ENCODE peak calls at places on chromosomes 12 and 14, in eight cellular contexts. P, I, J, E, Q, V, X and D are unnamed samples.

GRCh38 chr12:7060353-7060954 is at the start of gene C1S:
- DNase-seq in P (peak), I (no peak), J (no peak), E (peak), Q (peak), V (peak), X (peak), D (peak)

GRCh38 chr14:50006141-50006540 is 110.2 kb downstream of the VCPKMT start:
- DNase-seq in P (no peak), I (no peak), J (no peak), E (no peak), Q (no peak), V (no peak), X (no peak), D (no peak)

GRCh38 chr14:57526942-57527341 is 33.3 kb upstream of the CCDC198 start:
- DNase-seq in P (no peak), I (no peak), J (no peak), E (no peak), Q (peak), V (no peak), X (no peak), D (no peak)

GRCh38 chr12:53056296-53056695 is 6.4 kb downstream of the TNS2 start:
- DNase-seq in P (no peak), I (no peak), J (no peak), E (no peak), Q (no peak), V (peak), X (no peak), D (no peak)

GRCh38 chr14:70004791-70005190 is 125.6 kb downstream of the SMOC1 start:
- DNase-seq in P (no peak), I (no peak), J (no peak), E (no peak), Q (no peak), V (no peak), X (no peak), D (no peak)

GRCh38 chr12:34400986-34401658 is 378.8 kb downstream of the ALG10 start:
- DNase-seq in P (peak), I (no peak), J (no peak), E (no peak), Q (no peak), V (no peak), X (peak), D (no peak)

GRCh38 chr12:3202734-3203446 is 125.7 kb downstream of the TSPAN9 start:
- DNase-seq in P (peak), I (peak), J (peak), E (peak), Q (peak), V (peak), X (no peak), D (peak)

GRCh38 chr14:89290813-89291212 is 126.2 kb downstream of the FOXN3 start:
- DNase-seq in P (no peak), I (no peak), J (no peak), E (no peak), Q (no peak), V (no peak), X (no peak), D (no peak)

GRCh38 chr14:30751646-30752416 is 122.5 kb upstream of the COCH start:
- DNase-seq in P (no peak), I (no peak), J (no peak), E (no peak), Q (peak), V (no peak), X (no peak), D (no peak)

GRCh38 chr12:98420403-98420800 is 95.0 kb upstream of the TMPO start:
- DNase-seq in P (no peak), I (no peak), J (no peak), E (no peak), Q (no peak), V (no peak), X (no peak), D (no peak)

GRCh38 chr12:42963993-42964392 is 374.4 kb upstream of the PRICKLE1 start:
- DNase-seq in P (no peak), I (no peak), J (no peak), E (no peak), Q (no peak), V (no peak), X (no peak), D (no peak)

GRCh38 chr12:24363177-24363754 is 413.8 kb upstream of the SOX5 start:
- DNase-seq in P (no peak), I (no peak), J (no peak), E (no peak), Q (no peak), V (no peak), X (peak), D (no peak)

GRCh38 chr12:59164991-59165718 is 244.9 kb upstream of the LRIG3 start:
- DNase-seq in P (no peak), I (no peak), J (no peak), E (no peak), Q (peak), V (peak), X (no peak), D (peak)

GRCh38 chr12:119791453-119791852 is 85.7 kb downstream of the CIT start:
- DNase-seq in P (no peak), I (no peak), J (no peak), E (no peak), Q (no peak), V (no peak), X (no peak), D (no peak)

GRCh38 chr14:81401420-81402122 is 1.4 kb upstream of the STON2 start:
- DNase-seq in P (no peak), I (no peak), J (no peak), E (no peak), Q (peak), V (peak), X (no peak), D (peak)

GRCh38 chr12:49476091-49476490 is 62.7 kb upstream of the KCNH3 start:
- DNase-seq in P (no peak), I (no peak), J (no peak), E (no peak), Q (no peak), V (no peak), X (no peak), D (no peak)

GRCh38 chr12:128737292-128737966 is 86.3 kb downstream of the SLC15A4 start:
- DNase-seq in P (no peak), I (no peak), J (no peak), E (no peak), Q (no peak), V (no peak), X (no peak), D (no peak)

GRCh38 chr12:49537231-49537708 is 1.6 kb upstream of the KCNH3 start:
- DNase-seq in P (no peak), I (peak), J (no peak), E (no peak), Q (no peak), V (no peak), X (no peak), D (no peak)

GRCh38 chr12:4434721-4435425 is 10.7 kb downstream of the FGF6 start:
- DNase-seq in P (no peak), I (peak), J (no peak), E (no peak), Q (no peak), V (no peak), X (no peak), D (no peak)

GRCh38 chr14:48792376-48793024 is 793.7 kb downstream of the RPS29 start:
- DNase-seq in P (no peak), I (no peak), J (no peak), E (no peak), Q (no peak), V (no peak), X (no peak), D (no peak)

GRCh38 chr14:70692210-70692609 is 50.5 kb downstream of the TTC9 start:
- DNase-seq in P (no peak), I (no peak), J (no peak), E (peak), Q (no peak), V (no peak), X (peak), D (no peak)

GRCh38 chr14:72822946-72823611 is 70.8 kb downstream of the DPF3 start:
- DNase-seq in P (no peak), I (no peak), J (no peak), E (peak), Q (no peak), V (peak), X (peak), D (no peak)

GRCh38 chr12:93591137-93591868 is 18.8 kb downstream of the SOCS2 start:
- DNase-seq in P (peak), I (peak), J (peak), E (peak), Q (peak), V (peak), X (peak), D (peak)

GRCh38 chr12:13635709-13636108 is 345.7 kb downstream of the GRIN2B start:
- DNase-seq in P (no peak), I (no peak), J (no peak), E (no peak), Q (no peak), V (no peak), X (no peak), D (no peak)
- TF ChIP-seq CTCF in P (no peak), I (no peak), J (no peak), E (no peak), Q (no peak), V (no peak), X (no peak), D (no peak)

GRCh38 chr14:103634156-103634555 is 5.1 kb downstream of the KLC1 start:
- DNase-seq in P (no peak), I (no peak), J (no peak), E (no peak), Q (no peak), V (no peak), X (no peak), D (no peak)
- H3K27ac ChIP-seq in P (no peak), I (no peak), J (no peak), E (peak), Q (no peak), V (no peak), X (peak), D (peak)

GRCh38 chr14:67934851-67935250 is 115.3 kb downstream of the RAD51B start:
- DNase-seq in P (no peak), I (no peak), J (no peak), E (no peak), Q (no peak), V (no peak), X (no peak), D (no peak)

GRCh38 chr14:67934087-67934486 is 114.5 kb downstream of the RAD51B start:
- DNase-seq in P (peak), I (peak), J (no peak), E (peak), Q (peak), V (peak), X (no peak), D (peak)

GRCh38 chr14:67928375-67928774 is 108.8 kb downstream of the RAD51B start:
- DNase-seq in P (no peak), I (no peak), J (no peak), E (no peak), Q (no peak), V (no peak), X (no peak), D (no peak)

GRCh38 chr14:67935371-67935770 is 115.8 kb downstream of the RAD51B start:
- DNase-seq in P (no peak), I (no peak), J (no peak), E (no peak), Q (no peak), V (no peak), X (no peak), D (no peak)

GRCh38 chr14:67932708-67933107 is 113.1 kb downstream of the RAD51B start:
- DNase-seq in P (no peak), I (no peak), J (no peak), E (no peak), Q (no peak), V (no peak), X (no peak), D (no peak)
- TF ChIP-seq CTCF in P (no peak), I (no peak), J (no peak), E (no peak), Q (no peak), V (no peak), X (no peak), D (no peak)

GRCh38 chr14:61515436-61516124 is 179.7 kb upstream of the HIF1A start:
- DNase-seq in P (no peak), I (no peak), J (no peak), E (no peak), Q (no peak), V (no peak), X (no peak), D (no peak)
- H3K27ac ChIP-seq in P (peak), I (no peak), J (no peak), E (peak), Q (peak), V (no peak), X (peak), D (no peak)

DNA sequence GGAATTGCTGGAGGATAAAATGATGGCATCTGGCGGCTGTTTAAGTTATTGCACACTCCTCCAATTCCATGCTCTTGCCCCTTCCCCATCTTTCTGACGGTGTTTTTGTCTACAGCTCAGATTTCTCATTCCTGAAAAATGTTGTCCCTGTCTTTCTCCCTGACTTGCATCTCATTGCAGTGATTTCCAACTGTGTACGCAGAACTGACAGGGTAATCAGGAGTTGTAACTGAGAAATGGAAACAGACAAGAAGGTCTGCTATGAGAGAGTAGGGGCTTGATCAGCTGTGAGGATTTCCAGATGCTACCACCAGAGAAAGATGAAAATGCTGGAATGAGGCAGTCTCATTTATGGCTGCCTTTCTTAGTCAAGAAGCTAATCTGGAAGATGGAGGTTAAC is 1.3 kb downstream of the ERP27 start:
- DNase-seq in P (no peak), I (no peak), J (no peak), E (no peak), Q (no peak), V (peak), X (no peak), D (no peak)
- TF ChIP-seq CTCF in P (no peak), I (no peak), J (no peak), E (no peak), Q (no peak), V (peak), X (no peak), D (no peak)

GRCh38 chr14:103594265-103594664 is 31.5 kb downstream of the COA8 start:
- DNase-seq in P (peak), I (no peak), J (no peak), E (peak), Q (no peak), V (peak), X (peak), D (peak)
- H3K27ac ChIP-seq in P (peak), I (no peak), J (no peak), E (peak), Q (no peak), V (no peak), X (peak), D (peak)

GRCh38 chr12:27280412-27280811 is 36.3 kb downstream of the STK38L start:
- DNase-seq in P (no peak), I (no peak), J (no peak), E (no peak), Q (no peak), V (no peak), X (no peak), D (no peak)

GRCh38 chr12:27284751-27285150 is 40.7 kb downstream of the STK38L start:
- DNase-seq in P (no peak), I (no peak), J (no peak), E (peak), Q (peak), V (peak), X (no peak), D (no peak)

GRCh38 chr12:27279836-27280235 is 35.8 kb downstream of the STK38L start:
- DNase-seq in P (no peak), I (peak), J (no peak), E (no peak), Q (no peak), V (no peak), X (no peak), D (no peak)

GRCh38 chr12:27285395-27285794 is 41.3 kb downstream of the STK38L start:
- DNase-seq in P (no peak), I (no peak), J (no peak), E (no peak), Q (no peak), V (peak), X (no peak), D (no peak)

GRCh38 chr12:27284021-27284420 is 39.9 kb downstream of the STK38L start:
- DNase-seq in P (no peak), I (no peak), J (no peak), E (no peak), Q (no peak), V (no peak), X (no peak), D (no peak)
- TF ChIP-seq CTCF in P (no peak), I (no peak), J (no peak), E (no peak), Q (no peak), V (no peak), X (no peak), D (no peak)

DNA sequence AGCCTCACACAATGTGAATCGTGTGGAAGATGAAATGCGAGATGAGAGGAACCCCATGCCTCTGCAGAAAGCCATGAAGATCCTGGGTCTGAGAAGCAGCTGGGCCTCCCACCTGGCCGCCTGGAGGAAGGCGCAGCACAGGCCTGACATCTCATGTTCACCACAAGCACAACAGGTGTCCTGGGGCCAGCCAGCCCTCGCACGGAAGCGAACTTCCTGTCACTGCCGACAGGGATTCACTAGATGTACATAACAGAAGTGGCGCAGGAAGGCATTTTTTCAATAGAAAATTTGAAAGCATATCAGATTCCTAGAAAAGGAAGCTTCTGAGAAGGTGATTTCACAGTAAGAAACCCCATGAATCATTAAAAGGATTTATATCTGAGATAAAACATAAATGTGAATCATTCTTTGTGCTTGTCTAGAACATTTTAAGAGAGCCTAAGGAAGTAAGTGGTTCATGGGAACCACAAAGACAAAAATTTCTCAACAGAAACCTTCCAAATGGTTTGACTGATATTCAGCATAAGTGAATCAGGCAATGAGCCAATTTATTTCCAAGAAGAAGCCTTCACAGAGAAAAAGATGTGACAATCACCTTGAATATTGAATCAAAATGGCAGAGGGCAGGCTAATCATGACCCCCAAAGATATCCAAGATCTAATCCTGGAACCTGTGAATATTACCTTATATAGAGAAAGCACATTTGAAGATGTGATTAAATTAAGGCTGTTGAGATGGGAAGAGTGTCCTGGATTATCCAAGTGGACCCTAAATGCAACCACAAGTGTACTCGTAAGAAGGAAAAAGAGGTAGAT is 311.9 kb downstream of the DUSP6 start:
- DNase-seq in P (no peak), I (peak), J (peak), E (no peak), Q (no peak), V (peak), X (no peak), D (no peak)
- H3K27ac ChIP-seq in P (no peak), I (peak), J (peak), E (no peak), Q (no peak), V (no peak), X (no peak), D (no peak)

GRCh38 chr12:113860059-113860820 is 105.9 kb downstream of the RBM19 start:
- DNase-seq in P (no peak), I (peak), J (no peak), E (no peak), Q (no peak), V (no peak), X (no peak), D (no peak)
- TF ChIP-seq CTCF in P (no peak), I (no peak), J (no peak), E (no peak), Q (no peak), V (no peak), X (peak), D (no peak)